ENCODE peak calls at places on chromosomes 3 and 15, in eight cellular contexts. F, J, K, Q, O, H, G and Z are unnamed samples.

GRCh38 chr15:40974921-40975320 is 21.6 kb downstream of the CHAC1 start:
- DNase-seq in Q (no peak), J (no peak), H (no peak), O (no peak), F (no peak), G (no peak), K (no peak), Z (no peak)

GRCh38 chr3:97863025-97863424 is 41.2 kb downstream of the CRYBG3 start:
- DNase-seq in F (no peak), G (no peak), K (no peak), H (no peak), O (peak; percentile 57), Q (no peak), J (peak; percentile 12), Z (no peak)

GRCh38 chr3:142053835-142054234 is 95.5 kb downstream of the TFDP2 start:
- DNase-seq in F (no peak), K (no peak), G (no peak), Q (no peak), H (no peak), O (no peak), J (no peak), Z (no peak)

GRCh38 chr15:56797720-56798275 is 64.5 kb upstream of the ZNF280D start:
- DNase-seq in Q (no peak), K (no peak), F (no peak), O (no peak), G (no peak), H (no peak), J (no peak), Z (no peak)

GRCh38 chr3:13252207-13252606 is 167.9 kb downstream of the NUP210 start:
- DNase-seq in O (no peak), K (no peak), Q (no peak), J (no peak), H (no peak), F (no peak), G (no peak), Z (no peak)

GRCh38 chr3:149016669-149017541 is 25.6 kb downstream of the GYG1 start:
- DNase-seq in F (no peak), O (peak; percentile 97), J (peak; percentile 98), H (no peak), G (peak; percentile 94), K (no peak), Q (peak; percentile 59), Z (no peak)

GRCh38 chr3:114900908-114901307 is 246.2 kb downstream of the ZBTB20 start:
- DNase-seq in K (no peak), J (no peak), F (no peak), G (no peak), H (no peak), O (no peak), Q (no peak), Z (no peak)

GRCh38 chr3:115825046-115825445 is 201.7 kb downstream of the GAP43 start:
- DNase-seq in K (no peak), H (no peak), O (peak; percentile 95), Q (peak; percentile 39), G (no peak), F (no peak), J (peak; percentile 80), Z (no peak)

GRCh38 chr15:82666606-82667005 is 19.4 kb upstream of the CPEB1 start:
- DNase-seq in O (no peak), G (no peak), Q (no peak), H (no peak), K (no peak), F (no peak), J (no peak), Z (no peak)

GRCh38 chr15:57559875-57560274 is 31.8 kb upstream of the MYZAP start:
- DNase-seq in J (no peak), K (no peak), Q (no peak), H (peak; percentile 72), G (no peak), O (no peak), F (peak; percentile 66), Z (no peak)

DNA sequence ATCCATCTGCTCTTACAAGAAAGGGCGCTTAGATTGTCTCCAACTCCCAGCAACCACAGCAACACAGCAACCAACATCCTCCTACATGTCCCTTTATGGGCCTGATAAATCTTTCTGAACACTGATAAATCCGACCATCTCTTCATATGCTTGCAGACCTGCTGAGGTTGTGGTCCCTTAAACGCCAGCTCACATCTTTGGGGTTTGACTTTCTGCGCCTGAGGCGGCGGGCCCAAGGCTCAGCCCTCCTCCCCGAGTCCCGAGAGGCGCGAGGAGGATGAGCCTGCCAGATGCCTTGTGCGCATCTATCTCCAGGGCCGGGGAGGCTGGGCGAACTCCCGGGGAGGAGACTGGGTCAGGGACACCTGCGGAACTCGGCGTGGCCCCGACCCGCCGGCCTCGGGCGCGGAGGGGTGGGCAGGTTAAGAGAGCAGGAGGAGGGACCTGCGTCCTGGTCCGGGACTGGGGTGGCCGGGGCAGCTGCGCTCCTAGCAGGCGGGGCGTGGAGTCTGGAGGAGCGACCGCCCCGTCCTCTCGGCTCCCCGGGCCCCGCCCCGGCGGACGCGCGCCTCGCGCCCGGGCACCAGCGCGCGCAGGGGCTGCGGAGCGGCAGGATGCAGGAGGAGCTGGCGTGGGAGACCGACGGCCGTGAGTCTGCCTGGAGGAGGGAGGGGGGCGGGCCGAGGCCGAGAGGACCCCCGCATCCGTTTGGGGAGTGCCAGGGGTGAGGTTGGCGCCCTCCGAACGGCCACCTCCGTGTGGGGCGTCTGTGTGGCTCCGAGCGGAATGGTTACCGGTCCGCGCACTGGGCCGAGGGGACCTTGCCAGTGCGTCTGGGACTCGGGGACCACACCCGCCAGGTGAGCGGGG is at the start of gene ANKDD1A:
- DNase-seq in H (peak; percentile 72), Q (no peak), F (peak; percentile 67), K (no peak), J (peak; percentile 27), G (no peak), O (no peak), Z (no peak)
- H3K4me3 ChIP-seq in H (peak within 1 kb of the TSS; percentile 61), Q (peak within 1 kb of the TSS; percentile 41), F (peak within 1 kb of the TSS; percentile 53), K (peak within 1 kb of the TSS; percentile 83), J (peak within 1 kb of the TSS; percentile 70), G (peak within 1 kb of the TSS; percentile 66), O (peak within 1 kb of the TSS; percentile 64), Z (peak within 1 kb of the TSS; percentile 65)

GRCh38 chr15:47194718-47195117 is 522.6 kb upstream of the SEMA6D start:
- DNase-seq in O (peak; percentile 4), K (no peak), J (peak; percentile 66), H (no peak), F (no peak), Q (peak; percentile 40), G (no peak), Z (no peak)
- TF ChIP-seq CTCF in O (peak; percentile 31), K (peak; percentile 25), J (peak; percentile 60), H (no peak), F (peak; percentile 7), Q (peak; percentile 34), G (peak; percentile 21), Z (no peak)

DNA sequence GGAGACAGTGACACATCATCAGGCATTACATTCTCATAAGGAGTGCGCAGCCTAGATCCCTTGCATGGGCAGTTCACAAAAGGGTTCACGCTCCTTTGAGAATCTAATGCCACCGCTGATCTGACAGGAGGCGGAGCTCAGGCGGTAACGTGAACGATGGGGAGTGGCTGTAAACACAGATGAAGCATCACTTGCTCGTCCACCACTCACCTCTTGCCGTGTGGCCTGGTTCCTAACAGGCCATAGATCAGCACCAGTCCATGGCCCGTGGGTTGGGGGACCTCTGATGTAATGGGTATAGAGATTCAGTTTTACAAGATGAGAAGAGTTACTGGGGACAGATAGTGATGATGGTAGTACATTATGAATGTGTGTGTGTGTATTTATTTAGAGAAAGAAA is 63.0 kb downstream of the FRMD5 start:
- DNase-seq in F (no peak), J (no peak), H (no peak), O (no peak), G (no peak), Q (no peak), K (no peak), Z (no peak)
- H3K4me3 ChIP-seq in F (no peak overlapping the region), J (no peak overlapping the region), H (no peak overlapping the region), O (no peak overlapping the region), G (no peak overlapping the region), Q (no peak overlapping the region), K (no peak overlapping the region), Z (no peak overlapping the region)

DNA sequence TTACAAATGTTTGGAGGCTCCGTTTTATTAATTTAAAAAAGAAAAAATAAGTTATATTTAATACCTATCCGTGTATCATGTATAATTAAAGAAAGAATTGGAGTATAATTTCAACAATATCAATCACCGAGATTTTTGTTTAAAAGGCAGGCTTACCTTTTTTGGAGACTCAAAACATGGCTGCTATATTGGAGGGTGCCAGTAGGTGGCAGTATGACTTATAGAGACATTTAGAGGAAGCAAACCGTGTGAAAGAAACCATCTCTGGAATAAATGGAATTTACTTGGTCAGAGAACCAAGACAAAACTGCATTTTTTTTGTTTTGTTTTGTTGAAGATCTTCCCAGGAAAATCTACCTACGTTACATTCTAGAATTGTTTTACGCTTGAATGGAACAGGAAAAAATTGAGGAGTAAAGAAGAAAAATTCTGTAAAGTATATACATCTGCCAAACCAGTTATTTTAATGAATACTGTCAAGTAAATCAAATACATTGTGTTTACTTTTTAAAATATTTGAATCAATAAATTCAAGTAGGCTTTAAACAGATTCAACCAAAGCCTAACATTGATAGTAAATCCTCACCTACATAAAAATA is 802.6 kb upstream of the ALCAM start:
- DNase-seq in J (peak; percentile 52), Q (no peak), G (no peak), O (no peak), F (no peak), H (peak; percentile 69), K (no peak), Z (peak; percentile 13)
- TF ChIP-seq CTCF in J (peak; percentile 56), Q (peak; percentile 45), G (peak; percentile 38), O (peak; percentile 63), F (peak; percentile 38), H (peak; percentile 47), K (peak; percentile 50), Z (peak; percentile 35)

GRCh38 chr15:32028921-32029320 is 1.4 kb upstream of the CHRNA7 start:
- DNase-seq in G (no peak), K (no peak), J (no peak), H (no peak), Q (no peak), F (no peak), O (no peak), Z (no peak)

GRCh38 chr15:32033186-32033890 is 3.0 kb downstream of the CHRNA7 start:
- DNase-seq in J (no peak), H (no peak), O (no peak), G (no peak), K (no peak), F (no peak), Q (no peak), Z (no peak)

GRCh38 chr15:32030795-32031194 is 480 bp downstream of the CHRNA7 start:
- DNase-seq in O (no peak), Q (no peak), G (no peak), F (no peak), J (no peak), K (no peak), H (no peak), Z (no peak)

GRCh38 chr15:32029862-32030781 is at the start of gene CHRNA7:
- DNase-seq in J (peak; percentile 3), Q (peak; percentile 4), F (peak; percentile 39), G (no peak), H (no peak), O (peak; percentile 4), K (no peak), Z (no peak)

DNA sequence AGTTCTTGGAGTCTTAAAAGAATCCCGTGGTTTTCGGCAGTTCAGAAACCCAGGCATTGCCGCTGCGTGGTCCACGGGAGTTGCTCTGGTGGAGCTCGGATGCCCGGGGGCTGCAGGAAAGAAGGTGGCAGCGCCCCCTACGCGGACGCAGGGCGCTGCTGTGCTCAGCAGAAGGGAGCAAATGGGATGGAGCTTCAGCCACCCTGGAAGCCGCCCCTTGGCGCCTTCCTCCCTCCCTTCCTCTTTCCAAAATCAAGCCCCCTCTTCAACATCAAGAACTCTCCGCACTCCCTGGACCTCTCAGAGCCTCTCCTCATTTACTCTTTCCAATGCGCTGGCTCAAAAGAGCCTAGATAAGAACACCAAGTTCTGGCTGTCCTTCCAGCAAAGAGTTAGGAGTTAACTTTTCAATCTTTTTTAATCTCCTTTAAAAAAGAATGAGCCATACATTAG is 880 bp upstream of the CHRNA7 start:
- DNase-seq in O (no peak), H (no peak), K (no peak), G (no peak), F (no peak), J (no peak), Q (no peak), Z (no peak)
- H3K4me3 ChIP-seq in O (peak overlapping the region; percentile 60), H (peak overlapping the region; percentile 37), K (peak overlapping the region; percentile 67), G (no peak overlapping the region), F (peak overlapping the region; percentile 57), J (no peak overlapping the region), Q (peak overlapping the region; percentile 57), Z (no peak overlapping the region)